ENCODE peak calls at places on chromosomes 5 and 9, in six cellular contexts. S, J, R, Q, W and H are unnamed samples.

GRCh38 chr9:135126480-135127187 is 39.2 kb downstream of the OLFM1 start:
- DNase-seq in J (no peak), Q (no peak), W (no peak), S (no peak), R (no peak), H (no peak)

GRCh38 chr5:91651704-91652103 is 268.6 kb upstream of the ARRDC3 start:
- DNase-seq in Q (no peak), J (no peak), R (no peak), S (no peak), W (no peak), H (no peak)

GRCh38 chr5:149387081-149387611 is 8.1 kb upstream of the IL17B start:
- DNase-seq in R (no peak), W (no peak), S (no peak), J (no peak), Q (no peak), H (no peak)

GRCh38 chr5:154794525-154795234 is 39.5 kb downstream of the LARP1 start:
- DNase-seq in Q (no peak), R (no peak), J (no peak), W (no peak), S (no peak), H (no peak)

GRCh38 chr9:4986291-4986690 is 1.2 kb downstream of the JAK2 start:
- DNase-seq in W (no peak), Q (no peak), S (no peak), J (no peak), R (no peak), H (no peak)

GRCh38 chr5:3778000-3778570 is 182.5 kb downstream of the IRX1 start:
- DNase-seq in Q (no peak), W (no peak), R (no peak), S (no peak), J (no peak), H (no peak)

GRCh38 chr9:119365291-119366027 is 3.8 kb downstream of the BRINP1 start:
- DNase-seq in J (peak; percentile 79), R (peak; percentile 6), S (peak; percentile 11), W (peak; percentile 18), Q (no peak), H (peak; percentile 69)

GRCh38 chr5:1312993-1313833 is 18.3 kb upstream of the TERT start:
- DNase-seq in R (no peak), S (no peak), W (peak; percentile 95), J (no peak), Q (peak; percentile 95), H (no peak)

GRCh38 chr9:69916950-69917349 is 96.3 kb downstream of the CFAP95 start:
- DNase-seq in J (no peak), Q (no peak), W (no peak), S (no peak), R (no peak), H (no peak)

GRCh38 chr9:93679536-93680444 is 103.4 kb downstream of the PHF2 start:
- DNase-seq in J (peak; percentile 45), W (no peak), S (no peak), R (no peak), Q (no peak), H (peak; percentile 27)

GRCh38 chr5:151092750-151093149 is 11.9 kb upstream of the TNIP1 start:
- DNase-seq in S (no peak), Q (no peak), R (no peak), W (peak; percentile 87), J (no peak), H (no peak)

GRCh38 chr5:165783024-165783423 is 2277.6 kb downstream of the MAT2B start:
- DNase-seq in S (no peak), J (no peak), Q (no peak), R (no peak), W (no peak), H (no peak)

GRCh38 chr5:150779397-150780179 is 1.0 kb downstream of the SMIM3 start:
- DNase-seq in J (no peak), R (no peak), Q (no peak), W (peak; percentile 82), S (no peak), H (no peak)

GRCh38 chr5:157821822-157822622 is 36.9 kb downstream of the CLINT1 start:
- DNase-seq in Q (no peak), S (no peak), J (no peak), R (peak; percentile 35), W (peak; percentile 4), H (no peak)

GRCh38 chr5:97929383-97929782 is 746.3 kb upstream of the RIOK2 start:
- DNase-seq in J (no peak), S (no peak), W (no peak), Q (no peak), R (no peak), H (no peak)

GRCh38 chr5:127227881-127228280 is 62.7 kb upstream of the MEGF10 start:
- DNase-seq in Q (no peak), J (no peak), R (no peak), W (no peak), S (no peak), H (no peak)

GRCh38 chr9:100352201-100352726 is 478 bp downstream of the TEX10 start:
- DNase-seq in W (peak; percentile 28), R (no peak), J (no peak), S (peak; percentile 72), Q (no peak), H (no peak)

DNA sequence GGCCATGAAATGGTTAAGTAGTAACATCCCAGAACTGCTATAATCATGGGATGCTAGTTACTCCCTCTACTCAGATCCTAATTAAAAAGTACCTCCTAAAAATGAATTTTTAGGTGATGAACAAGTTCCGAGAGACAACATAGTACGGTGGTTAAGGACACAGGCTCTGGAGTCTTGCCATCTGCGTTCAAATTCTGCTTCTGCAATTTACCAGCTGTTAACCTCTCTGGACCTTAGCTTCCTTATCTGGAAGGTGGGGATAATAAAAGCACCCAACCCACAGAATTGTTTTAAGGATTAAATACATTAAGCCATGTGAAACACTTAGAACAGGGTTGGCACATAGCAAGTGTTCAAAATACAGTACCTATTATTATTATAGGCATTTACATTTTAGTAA is 77.5 kb upstream of the XPA start:
- DNase-seq in S (no peak), Q (no peak), W (no peak), J (no peak), R (no peak), H (no peak)
- TF ChIP-seq GABPA in S (no peak), Q (no peak), W (no peak), J (no peak), R (no peak), H (no peak)

GRCh38 chr9:121200346-121200745 is 1.3 kb downstream of the RAB14 start:
- DNase-seq in J (no peak), Q (no peak), W (no peak), R (no peak), S (no peak), H (no peak)

GRCh38 chr9:121201738-121202533 is at the start of gene RAB14:
- DNase-seq in J (peak; percentile 99), S (peak; percentile 99), W (peak; percentile 99), Q (peak; percentile 96), R (peak; percentile 95), H (peak; percentile 100)

GRCh38 chr9:121201045-121201737 is 478 bp downstream of the RAB14 start:
- DNase-seq in J (peak; percentile 64), W (no peak), S (peak; percentile 79), R (no peak), Q (no peak), H (no peak)

GRCh38 chr9:121198512-121199042 is 3.1 kb downstream of the RAB14 start:
- DNase-seq in J (no peak), W (no peak), S (no peak), R (no peak), Q (no peak), H (no peak)

GRCh38 chr9:121199921-121200320 is 1.7 kb downstream of the RAB14 start:
- DNase-seq in J (no peak), Q (no peak), W (no peak), R (no peak), S (no peak), H (no peak)
- TF ChIP-seq GABPA in J (no peak), Q (no peak), W (no peak), R (no peak), S (no peak), H (no peak)

GRCh38 chr5:36150676-36151433 is 832 bp downstream of the LMBRD2 start:
- DNase-seq in Q (no peak), R (peak; percentile 62), W (peak; percentile 78), J (peak; percentile 54), S (no peak), H (peak; percentile 57)

GRCh38 chr5:36151434-36152323 is at the start of the genes LMBRD2 and SKP2:
- DNase-seq in Q (peak; percentile 95), J (peak; percentile 92), S (peak; percentile 93), R (peak; percentile 95), W (peak; percentile 99), H (peak; percentile 95)

GRCh38 chr5:36153299-36153677 is 1.4 kb downstream of the SKP2 start:
- DNase-seq in S (no peak), W (no peak), R (no peak), Q (no peak), J (no peak), H (no peak)

GRCh38 chr5:36153727-36154126 is 1.8 kb downstream of the SKP2 start:
- DNase-seq in Q (no peak), S (no peak), J (no peak), W (no peak), R (peak; percentile 73), H (no peak)

DNA sequence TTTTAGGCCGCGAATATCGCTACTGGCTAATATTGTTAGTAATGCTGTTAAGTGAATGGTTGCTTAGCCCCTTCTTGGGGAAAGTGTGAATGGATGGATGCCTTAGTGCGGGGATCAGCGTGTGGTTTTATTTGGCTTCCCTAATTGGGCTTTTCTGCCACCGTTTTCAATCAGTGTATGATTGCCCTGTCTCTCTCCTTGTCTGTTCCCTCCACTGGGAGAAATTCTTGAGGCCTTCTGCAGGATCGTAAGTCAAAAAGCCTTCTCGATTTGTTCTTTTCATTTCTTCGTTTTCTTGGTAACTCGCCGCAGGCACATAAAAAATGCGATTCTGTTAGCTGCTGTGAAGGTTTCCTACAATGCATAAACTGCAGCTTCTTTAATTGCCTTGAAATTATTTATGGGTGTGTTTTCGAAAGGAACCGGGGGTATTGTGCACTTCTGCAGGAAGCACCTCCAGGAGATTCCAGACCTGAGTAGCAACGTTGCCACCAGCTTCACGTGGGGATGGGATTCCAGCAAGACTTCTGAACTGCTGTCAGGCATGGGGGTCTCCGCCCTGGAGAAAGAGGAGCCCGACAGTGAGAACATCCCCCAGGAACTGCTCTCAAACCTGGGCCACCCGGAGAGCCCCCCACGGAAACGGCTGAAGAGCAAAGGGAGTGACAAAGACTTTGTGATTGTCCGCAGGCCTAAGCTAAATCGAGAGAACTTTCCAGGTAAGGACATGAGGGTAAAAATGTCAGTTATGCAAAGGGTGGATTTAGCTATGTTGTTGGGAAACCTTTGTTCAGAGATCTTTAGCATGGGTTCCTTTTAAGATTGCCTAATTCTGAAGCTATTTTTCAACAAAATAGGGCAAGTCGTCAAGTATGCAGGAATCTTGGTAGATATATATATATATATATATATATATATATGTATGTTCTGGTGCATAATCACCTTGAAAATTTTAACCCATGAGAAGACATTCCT is 700 bp downstream of the SKP2 start:
- DNase-seq in W (peak; percentile 15), J (no peak), R (no peak), S (no peak), Q (no peak), H (peak; percentile 18)
- TF ChIP-seq GABPA in W (no peak), J (no peak), R (no peak), S (no peak), Q (no peak), H (no peak)

GRCh38 chr9:107336718-107337360 is 53.8 kb downstream of the RAD23B start:
- DNase-seq in S (no peak), J (no peak), W (no peak), R (no peak), Q (no peak), H (no peak)
- TF ChIP-seq GABPA in S (no peak), J (no peak), W (no peak), R (no peak), Q (no peak), H (no peak)